ENCODE peak calls at places on chromosomes 7 and 10, in eight cellular contexts. T, W, E, A, C, P, I and M are unnamed samples. For H3K36me3, the result is how much of the 10 kb centered on the place peaks cover.

GRCh38 chr7:151110236-151110940 is 24.1 kb downstream of the AGAP3 start:
- DNase-seq in T (no peak), W (no peak), E (no peak), A (no peak), C (no peak), P (no peak), I (no peak), M (no peak)

GRCh38 chr7:50792342-50793114 is 9.8 kb upstream of the GRB10 start:
- DNase-seq in T (peak), W (peak), E (peak), A (no peak), C (no peak), P (no peak), I (peak), M (peak)

GRCh38 chr7:51069411-51070083 is 247.1 kb downstream of the COBL start:
- DNase-seq in T (no peak), W (no peak), E (peak), A (no peak), C (peak), P (no peak), I (no peak), M (no peak)

GRCh38 chr10:21746118-21746517 is 212.1 kb downstream of the MLLT10 start:
- DNase-seq in T (no peak), W (no peak), E (no peak), A (no peak), C (no peak), P (no peak), I (no peak), M (no peak)

GRCh38 chr7:17706734-17707133 is 233.6 kb downstream of the SNX13 start:
- DNase-seq in T (no peak), W (peak), E (peak), A (no peak), C (peak), P (no peak), I (peak), M (peak)

GRCh38 chr7:157825325-157825724 is 488.5 kb downstream of the DNAJB6 start:
- DNase-seq in T (peak), W (no peak), E (peak), A (no peak), C (no peak), P (no peak), I (no peak), M (no peak)

GRCh38 chr10:90947025-90947960 is 26.4 kb upstream of the ANKRD1 start:
- DNase-seq in T (no peak), W (no peak), E (no peak), A (no peak), C (no peak), P (no peak), I (no peak), M (no peak)

GRCh38 chr7:143015102-143015501 is 11.8 kb downstream of the OR9A2 start:
- DNase-seq in T (no peak), W (no peak), E (no peak), A (no peak), C (no peak), P (no peak), I (no peak), M (no peak)

GRCh38 chr10:61733358-61733940 is 70.7 kb downstream of the CABCOCO1 start:
- DNase-seq in T (no peak), W (peak), E (peak), A (no peak), C (peak), P (no peak), I (peak), M (no peak)

GRCh38 chr7:2138146-2138765 is 94.5 kb downstream of the MAD1L1 start:
- DNase-seq in T (peak), W (no peak), E (no peak), A (no peak), C (no peak), P (no peak), I (no peak), M (no peak)

GRCh38 chr7:133562617-133563016 is 309.7 kb downstream of the EXOC4 start:
- DNase-seq in T (no peak), W (no peak), E (no peak), A (no peak), C (no peak), P (no peak), I (no peak), M (no peak)

GRCh38 chr10:68880181-68880580 is 20.9 kb upstream of the DDX50 start:
- DNase-seq in T (no peak), W (no peak), E (no peak), A (no peak), C (no peak), P (no peak), I (no peak), M (no peak)

GRCh38 chr10:68878463-68878862 is 22.7 kb upstream of the DDX50 start:
- DNase-seq in T (no peak), W (no peak), E (no peak), A (no peak), C (no peak), P (no peak), I (no peak), M (no peak)

GRCh38 chr10:68877482-68877881 is 23.6 kb upstream of the DDX50 start:
- DNase-seq in T (no peak), W (no peak), E (no peak), A (no peak), C (no peak), P (no peak), I (no peak), M (no peak)

GRCh38 chr10:68876919-68877250 is 24.2 kb upstream of the DDX50 start:
- DNase-seq in T (no peak), W (peak), E (no peak), A (no peak), C (no peak), P (no peak), I (no peak), M (no peak)

GRCh38 chr10:68879628-68880027 is 21.5 kb upstream of the DDX50 start:
- DNase-seq in T (no peak), W (no peak), E (no peak), A (no peak), C (no peak), P (no peak), I (no peak), M (no peak)
- TF ChIP-seq CTCF in T (no peak), W (no peak), E (no peak), A (no peak), C (no peak), P (no peak), I (no peak), M (no peak)

DNA sequence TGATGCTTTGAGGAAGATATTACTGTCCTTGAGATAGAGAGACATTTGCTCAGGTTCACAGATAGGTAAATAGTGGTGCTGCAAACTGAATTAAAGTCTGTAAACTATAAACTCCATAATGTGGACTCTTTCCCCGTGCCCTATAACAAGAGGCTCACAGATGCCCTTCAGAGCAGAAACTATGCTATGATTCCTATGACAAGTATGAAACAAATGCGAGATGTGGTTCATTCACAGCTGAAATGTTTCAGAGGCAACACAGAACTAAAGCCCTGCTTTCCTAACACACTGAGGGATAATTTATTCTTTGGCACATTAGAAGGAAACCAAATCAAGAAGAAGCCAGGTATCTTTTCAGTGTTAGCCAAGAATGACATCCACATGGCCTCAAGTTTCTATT is 13.4 kb downstream of the CHUK start:
- DNase-seq in T (no peak), W (no peak), E (no peak), A (no peak), C (no peak), P (no peak), I (no peak), M (no peak)
- H3K36me3 ChIP-seq in T (half or more), W (half or more), E (under half), A (under half), C (under half), P (half or more), I (under half), M (under half)

GRCh38 chr7:148962515-148962822 is 65.8 kb downstream of the PDIA4 start:
- DNase-seq in T (no peak), W (no peak), E (no peak), A (no peak), C (no peak), P (no peak), I (no peak), M (no peak)
- H3K4me3 ChIP-seq in T (peak), W (peak), E (peak), A (peak), C (peak), P (peak), I (peak), M (no peak)

DNA sequence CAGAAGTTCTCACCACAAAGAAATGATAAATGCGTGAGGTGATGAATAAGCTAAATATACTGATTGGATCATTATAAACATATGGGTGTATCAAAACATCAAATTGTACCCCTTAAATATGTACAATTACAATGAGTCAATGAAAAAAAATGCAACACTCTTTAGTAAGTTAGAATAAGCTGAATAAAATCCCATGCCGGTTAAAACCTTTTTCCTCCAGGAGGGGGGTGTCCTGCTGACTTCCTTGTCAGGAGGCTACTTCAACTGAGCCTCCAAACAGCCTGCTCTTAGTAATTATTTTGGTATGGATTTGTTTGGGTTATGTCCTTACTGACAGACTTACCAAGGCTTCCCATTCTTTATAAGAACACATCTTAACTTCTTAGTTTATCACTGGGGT is 649.1 kb downstream of the INHBA start:
- DNase-seq in T (no peak), W (no peak), E (no peak), A (no peak), C (no peak), P (no peak), I (no peak), M (no peak)
- TF ChIP-seq CTCF in T (no peak), W (no peak), E (no peak), A (no peak), C (no peak), P (no peak), I (no peak), M (no peak)

DNA sequence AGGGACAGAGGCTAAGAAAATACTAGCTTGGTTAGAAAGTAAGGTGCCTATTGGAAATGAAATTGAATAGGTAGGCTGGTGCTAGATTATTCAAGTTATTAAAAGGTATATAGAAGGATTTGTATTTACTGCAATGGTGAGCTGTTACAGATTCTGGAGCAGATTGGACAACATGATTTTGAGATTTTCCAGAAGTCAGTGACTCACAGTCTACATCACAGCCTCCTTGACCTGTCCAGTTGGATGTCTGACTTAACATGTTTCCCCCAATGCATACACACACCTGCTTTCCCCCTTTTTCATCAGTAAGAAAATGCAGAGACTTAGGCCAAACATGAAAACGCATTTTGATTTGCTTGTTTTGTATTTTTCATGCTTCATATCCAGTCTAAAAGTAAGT is 33.4 kb downstream of the STARD3NL start:
- DNase-seq in T (no peak), W (no peak), E (no peak), A (no peak), C (no peak), P (no peak), I (no peak), M (no peak)
- H3K36me3 ChIP-seq in T (under half), W (under half), E (under half), A (under half), C (under half), P (under half), I (under half), M (under half)

DNA sequence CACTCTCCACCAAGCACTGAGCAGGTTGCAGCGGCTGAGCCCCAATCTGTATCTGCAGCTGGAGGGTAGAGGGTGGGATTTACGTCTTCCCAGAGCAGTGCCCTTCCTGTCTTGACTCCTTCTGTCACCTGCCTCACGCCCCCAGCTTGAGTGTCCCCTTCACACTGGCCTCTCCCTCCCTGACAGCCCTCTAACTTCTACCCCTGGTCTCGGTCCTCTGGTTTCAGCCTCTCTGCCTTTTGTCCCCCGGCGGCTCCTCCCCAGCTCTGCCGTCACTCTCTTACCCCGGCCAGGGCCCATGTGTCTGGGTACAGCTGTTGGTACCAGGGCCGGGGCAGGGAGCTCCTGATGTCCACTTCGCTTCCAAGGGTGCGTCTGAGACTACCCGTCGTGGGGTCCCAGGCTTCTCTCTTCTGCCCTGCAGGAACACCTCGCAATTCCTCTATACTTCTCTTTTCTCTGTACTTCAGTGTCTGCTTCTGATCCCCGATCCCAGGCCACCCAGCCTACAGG is 653 bp downstream of the MUC3A start:
- DNase-seq in T (peak), W (no peak), E (no peak), A (no peak), C (no peak), P (no peak), I (no peak), M (no peak)
- H3K4me3 ChIP-seq in T (no peak), W (no peak), E (no peak), A (no peak), C (no peak), P (no peak), I (no peak), M (no peak)

GRCh38 chr7:101953248-101953819 is 135.9 kb downstream of the CUX1 start:
- DNase-seq in T (no peak), W (peak), E (peak), A (no peak), C (no peak), P (no peak), I (peak), M (no peak)
- TF ChIP-seq CTCF in T (no peak), W (peak), E (no peak), A (no peak), C (no peak), P (no peak), I (no peak), M (no peak)

GRCh38 chr7:99498546-99498944 is 1.5 kb downstream of the ZNF394 start:
- DNase-seq in T (peak), W (no peak), E (no peak), A (no peak), C (no peak), P (no peak), I (no peak), M (no peak)
- H3K36me3 ChIP-seq in T (under half), W (under half), E (under half), A (under half), C (under half), P (under half), I (under half), M (under half)